ENCODE peak calls at places on chromosomes 7 and 10, in six cellular contexts. One of them, this sample, is unnamed.

GRCh38 chr7:123795917-123796316 is 47.1 kb upstream of the WASL start:
- DNase-seq in SK-N-SH: no peak
- DNase-seq in HepG2: peak
- DNase-seq in K562: no peak
- DNase-seq in H1: no peak
- DNase-seq in GM12878: no peak
- DNase-seq in this sample: no peak

GRCh38 chr7:43196379-43196778 is 83.9 kb downstream of the HECW1 start:
- DNase-seq in H1: no peak
- DNase-seq in SK-N-SH: no peak
- DNase-seq in GM12878: no peak
- DNase-seq in K562: no peak
- DNase-seq in HepG2: no peak
- DNase-seq in this sample: no peak

GRCh38 chr7:100893910-100894763 is 1.6 kb downstream of the ACHE start:
- DNase-seq in K562: peak
- DNase-seq in H1: no peak
- DNase-seq in HepG2: no peak
- DNase-seq in SK-N-SH: peak
- DNase-seq in GM12878: no peak
- DNase-seq in this sample: no peak

GRCh38 chr7:150898475-150899011 is 46.2 kb downstream of the AOC1 start:
- DNase-seq in GM12878: no peak
- DNase-seq in HepG2: peak
- DNase-seq in K562: peak
- DNase-seq in H1: peak
- DNase-seq in SK-N-SH: peak
- DNase-seq in this sample: peak

GRCh38 chr10:3090914-3091313 is 23.6 kb downstream of the PFKP start:
- DNase-seq in HepG2: peak
- DNase-seq in GM12878: no peak
- DNase-seq in H1: no peak
- DNase-seq in SK-N-SH: no peak
- DNase-seq in K562: no peak
- DNase-seq in this sample: no peak

GRCh38 chr7:78073470-78074382 is 275.2 kb downstream of the PHTF2 start:
- DNase-seq in GM12878: no peak
- DNase-seq in H1: no peak
- DNase-seq in K562: no peak
- DNase-seq in SK-N-SH: no peak
- DNase-seq in HepG2: no peak
- DNase-seq in this sample: no peak

GRCh38 chr7:106057962-106058901 is 53.9 kb downstream of the SYPL1 start:
- DNase-seq in GM12878: peak
- DNase-seq in H1: no peak
- DNase-seq in HepG2: peak
- DNase-seq in SK-N-SH: no peak
- DNase-seq in K562: no peak
- DNase-seq in this sample: peak

GRCh38 chr7:73395538-73396503 is 37.8 kb upstream of the FZD9 start:
- DNase-seq in SK-N-SH: no peak
- DNase-seq in H1: no peak
- DNase-seq in HepG2: no peak
- DNase-seq in K562: no peak
- DNase-seq in GM12878: no peak
- DNase-seq in this sample: no peak

GRCh38 chr7:130890176-130891020 is 156.4 kb upstream of the KLF14 start:
- DNase-seq in HepG2: no peak
- DNase-seq in SK-N-SH: no peak
- DNase-seq in K562: no peak
- DNase-seq in H1: no peak
- DNase-seq in GM12878: no peak
- DNase-seq in this sample: no peak

GRCh38 chr7:19403691-19404090 is 258.5 kb upstream of the FERD3L start:
- DNase-seq in SK-N-SH: no peak
- DNase-seq in HepG2: no peak
- DNase-seq in GM12878: no peak
- DNase-seq in H1: no peak
- DNase-seq in K562: no peak
- DNase-seq in this sample: no peak

DNA sequence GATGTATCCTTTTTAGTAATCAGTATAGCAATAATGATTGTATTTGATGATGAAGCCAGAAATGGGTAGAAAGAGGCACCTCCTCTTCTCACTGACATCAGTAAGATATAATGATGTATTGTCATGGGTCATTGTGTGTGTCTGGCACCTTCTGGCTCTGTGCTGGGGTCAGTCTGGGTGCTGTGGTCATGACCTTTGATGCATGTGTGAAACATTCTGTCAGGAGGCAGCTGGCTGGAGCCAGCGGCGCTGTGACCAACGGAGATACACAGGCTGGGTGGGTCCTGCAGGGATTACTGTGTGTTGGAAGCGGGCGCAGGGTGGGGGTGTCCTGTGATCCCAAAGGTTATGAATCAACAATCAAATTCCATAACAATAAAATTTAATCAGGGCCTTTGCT is 35.2 kb downstream of the EEPD1 start:
- DNase-seq in HepG2: no peak
- DNase-seq in H1: no peak
- DNase-seq in K562: no peak
- DNase-seq in SK-N-SH: no peak
- DNase-seq in GM12878: no peak
- DNase-seq in this sample: no peak
- TF ChIP-seq TAF1 in HepG2: no peak
- TF ChIP-seq TAF1 in H1: no peak
- TF ChIP-seq TAF1 in K562: no peak
- TF ChIP-seq TAF1 in SK-N-SH: no peak
- TF ChIP-seq TAF1 in GM12878: no peak
- TF ChIP-seq TAF1 in this sample: no peak

GRCh38 chr10:18325410-18325809 is 185.2 kb downstream of the CACNB2 start:
- DNase-seq in H1: no peak
- DNase-seq in K562: no peak
- DNase-seq in HepG2: no peak
- DNase-seq in GM12878: no peak
- DNase-seq in SK-N-SH: no peak
- DNase-seq in this sample: no peak

GRCh38 chr10:18332048-18332447 is 191.8 kb downstream of the CACNB2 start:
- DNase-seq in H1: no peak
- DNase-seq in HepG2: no peak
- DNase-seq in GM12878: no peak
- DNase-seq in K562: no peak
- DNase-seq in SK-N-SH: no peak
- DNase-seq in this sample: no peak

GRCh38 chr10:18325889-18326531 is 185.8 kb downstream of the CACNB2 start:
- DNase-seq in H1: no peak
- DNase-seq in K562: no peak
- DNase-seq in GM12878: no peak
- DNase-seq in HepG2: no peak
- DNase-seq in SK-N-SH: no peak
- DNase-seq in this sample: no peak

GRCh38 chr10:18332484-18332883 is 192.3 kb downstream of the CACNB2 start:
- DNase-seq in SK-N-SH: no peak
- DNase-seq in K562: no peak
- DNase-seq in GM12878: no peak
- DNase-seq in HepG2: no peak
- DNase-seq in H1: no peak
- DNase-seq in this sample: no peak

GRCh38 chr10:18328941-18329340 is 188.7 kb downstream of the CACNB2 start:
- DNase-seq in HepG2: no peak
- DNase-seq in H1: no peak
- DNase-seq in SK-N-SH: no peak
- DNase-seq in GM12878: no peak
- DNase-seq in K562: no peak
- DNase-seq in this sample: no peak
- TF ChIP-seq POLR2AphosphoS5 in HepG2: no peak
- TF ChIP-seq POLR2AphosphoS5 in H1: no peak
- TF ChIP-seq POLR2AphosphoS5 in SK-N-SH: no peak
- TF ChIP-seq POLR2AphosphoS5 in GM12878: no peak
- TF ChIP-seq POLR2AphosphoS5 in K562: no peak
- TF ChIP-seq POLR2AphosphoS5 in this sample: no peak

GRCh38 chr7:30566596-30566995 is 28.1 kb upstream of the GARS1 start:
- DNase-seq in SK-N-SH: no peak
- DNase-seq in H1: no peak
- DNase-seq in GM12878: no peak
- DNase-seq in HepG2: no peak
- DNase-seq in K562: no peak
- DNase-seq in this sample: no peak
- TF ChIP-seq TAF1 in SK-N-SH: no peak
- TF ChIP-seq TAF1 in H1: no peak
- TF ChIP-seq TAF1 in GM12878: no peak
- TF ChIP-seq TAF1 in HepG2: no peak
- TF ChIP-seq TAF1 in K562: no peak
- TF ChIP-seq TAF1 in this sample: no peak

GRCh38 chr7:66728571-66728970 is 12.0 kb upstream of the RABGEF1 start:
- DNase-seq in HepG2: no peak
- DNase-seq in H1: no peak
- DNase-seq in SK-N-SH: no peak
- DNase-seq in GM12878: no peak
- DNase-seq in K562: no peak
- DNase-seq in this sample: no peak
- TF ChIP-seq POLR2AphosphoS5 in HepG2: no peak
- TF ChIP-seq POLR2AphosphoS5 in H1: no peak
- TF ChIP-seq POLR2AphosphoS5 in SK-N-SH: no peak
- TF ChIP-seq POLR2AphosphoS5 in GM12878: no peak
- TF ChIP-seq POLR2AphosphoS5 in K562: no peak
- TF ChIP-seq POLR2AphosphoS5 in this sample: no peak

DNA sequence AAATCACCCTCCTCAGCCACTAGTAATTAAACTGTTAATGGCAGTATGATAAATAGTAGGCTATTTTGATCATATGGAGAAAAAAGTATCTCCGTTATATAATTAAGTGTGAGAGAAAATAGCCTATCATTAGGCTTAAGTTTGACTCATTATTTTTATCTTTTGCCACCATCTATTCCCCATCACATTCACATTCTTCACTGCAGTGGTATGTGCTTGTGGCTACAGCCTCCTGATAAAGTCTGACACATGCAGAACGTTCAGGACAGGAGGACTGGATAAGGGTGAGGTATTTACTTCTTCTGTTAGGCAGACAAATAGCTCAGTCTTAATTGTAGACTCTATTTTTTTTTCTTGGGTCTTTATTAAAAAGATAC is 5.8 kb downstream of the NEBL start:
- DNase-seq in K562: no peak
- DNase-seq in HepG2: no peak
- DNase-seq in GM12878: no peak
- DNase-seq in H1: no peak
- DNase-seq in SK-N-SH: no peak
- DNase-seq in this sample: no peak
- TF ChIP-seq TAF1 in K562: no peak
- TF ChIP-seq TAF1 in HepG2: no peak
- TF ChIP-seq TAF1 in GM12878: no peak
- TF ChIP-seq TAF1 in H1: no peak
- TF ChIP-seq TAF1 in SK-N-SH: no peak
- TF ChIP-seq TAF1 in this sample: no peak

DNA sequence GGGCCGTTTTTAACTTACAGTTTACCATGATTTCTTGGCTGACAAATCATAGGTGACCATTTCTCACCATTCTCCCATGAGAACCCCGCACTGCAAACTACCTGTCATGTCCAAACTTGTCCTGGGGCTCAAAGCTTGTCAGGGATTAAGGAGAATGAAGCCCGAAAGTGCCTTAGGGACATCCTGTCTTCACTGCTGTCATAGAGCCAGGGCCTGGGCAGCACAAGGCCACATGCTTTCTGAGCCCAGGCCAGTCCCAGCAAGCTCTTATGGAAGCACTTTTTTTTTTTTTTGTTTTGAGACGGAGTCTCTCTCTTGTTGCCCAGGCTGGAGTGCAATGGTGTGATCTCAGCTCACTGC is 33.9 kb downstream of the CCM2 start:
- DNase-seq in GM12878: no peak
- DNase-seq in K562: no peak
- DNase-seq in H1: no peak
- DNase-seq in SK-N-SH: peak
- DNase-seq in HepG2: no peak
- DNase-seq in this sample: no peak
- TF ChIP-seq POLR2AphosphoS5 in GM12878: no peak
- TF ChIP-seq POLR2AphosphoS5 in K562: no peak
- TF ChIP-seq POLR2AphosphoS5 in H1: no peak
- TF ChIP-seq POLR2AphosphoS5 in SK-N-SH: no peak
- TF ChIP-seq POLR2AphosphoS5 in HepG2: no peak
- TF ChIP-seq POLR2AphosphoS5 in this sample: no peak

GRCh38 chr10:77555591-77556212 is 81.9 kb downstream of the KCNMA1 start:
- DNase-seq in GM12878: no peak
- DNase-seq in SK-N-SH: no peak
- DNase-seq in H1: no peak
- DNase-seq in K562: no peak
- DNase-seq in HepG2: no peak
- DNase-seq in this sample: no peak
- TF ChIP-seq TAF1 in GM12878: no peak
- TF ChIP-seq TAF1 in SK-N-SH: no peak
- TF ChIP-seq TAF1 in H1: no peak
- TF ChIP-seq TAF1 in K562: no peak
- TF ChIP-seq TAF1 in HepG2: no peak
- TF ChIP-seq TAF1 in this sample: no peak

GRCh38 chr10:32980558-32981468 is 22.8 kb upstream of the ITGB1 start:
- DNase-seq in K562: peak
- DNase-seq in SK-N-SH: peak
- DNase-seq in H1: peak
- DNase-seq in GM12878: no peak
- DNase-seq in HepG2: peak
- DNase-seq in this sample: no peak

GRCh38 chr10:32980242-32980557 is 22.2 kb upstream of the ITGB1 start:
- DNase-seq in K562: no peak
- DNase-seq in GM12878: no peak
- DNase-seq in SK-N-SH: no peak
- DNase-seq in HepG2: no peak
- DNase-seq in H1: no peak
- DNase-seq in this sample: no peak

GRCh38 chr10:32982293-32982709 is 24.3 kb upstream of the ITGB1 start:
- DNase-seq in K562: peak
- DNase-seq in GM12878: no peak
- DNase-seq in SK-N-SH: no peak
- DNase-seq in H1: no peak
- DNase-seq in HepG2: no peak
- DNase-seq in this sample: no peak

GRCh38 chr10:32982911-32983310 is 24.9 kb upstream of the ITGB1 start:
- DNase-seq in GM12878: no peak
- DNase-seq in HepG2: no peak
- DNase-seq in SK-N-SH: no peak
- DNase-seq in H1: no peak
- DNase-seq in K562: no peak
- DNase-seq in this sample: no peak

GRCh38 chr10:32981760-32982159 is 23.7 kb upstream of the ITGB1 start:
- DNase-seq in SK-N-SH: no peak
- DNase-seq in K562: no peak
- DNase-seq in GM12878: no peak
- DNase-seq in HepG2: no peak
- DNase-seq in H1: no peak
- DNase-seq in this sample: no peak
- TF ChIP-seq POLR2AphosphoS5 in SK-N-SH: no peak
- TF ChIP-seq POLR2AphosphoS5 in K562: no peak
- TF ChIP-seq POLR2AphosphoS5 in GM12878: no peak
- TF ChIP-seq POLR2AphosphoS5 in HepG2: no peak
- TF ChIP-seq POLR2AphosphoS5 in H1: no peak
- TF ChIP-seq POLR2AphosphoS5 in this sample: no peak